ENCODE peak calls at places on chromosomes 2 and 18, in ten cellular contexts. K is CD4-positive, CD25-positive, alpha-beta regulatory T cell; Q is Calu3; R is adipocyte; P is ACHN; I is NCI-H1105 treated with DMSO at 0.1 percent for 48 hours; F is nucleus accumbens; T is fibroblast of mammary gland; H is EH; G is midbrain. S is an unnamed sample.

GRCh38 chr2:207434288-207434687 is 95.5 kb upstream of the CREB1 start:
- DNase-seq in I (no peak), R (no peak), T (no peak), P (no peak), F (no peak), G (no peak), H (no peak), Q (no peak), K (no peak), S (no peak)

GRCh38 chr2:32423536-32423935 is 66.7 kb downstream of the BIRC6 start:
- DNase-seq in K (no peak), F (no peak), R (no peak), G (no peak), H (no peak), T (no peak), P (no peak), Q (no peak), I (no peak), S (no peak)

GRCh38 chr18:78875268-78875997 is 104.2 kb upstream of the SALL3 start:
- DNase-seq in P (peak), T (peak), Q (no peak), H (no peak), R (peak), G (peak), I (no peak), K (no peak), F (peak), S (peak)

GRCh38 chr2:213764849-213765248 is 480.6 kb downstream of the SPAG16 start:
- DNase-seq in P (no peak), K (no peak), H (peak), T (no peak), R (no peak), G (no peak), Q (no peak), I (no peak), F (no peak), S (no peak)

GRCh38 chr2:121286506-121286905 is 1.5 kb upstream of the TFCP2L1 start:
- DNase-seq in P (no peak), Q (no peak), H (no peak), R (no peak), F (no peak), G (no peak), T (no peak), K (no peak), I (no peak), S (no peak)

GRCh38 chr2:118974103-118974911 is 32.3 kb downstream of the MARCO start:
- DNase-seq in T (peak), R (peak), Q (no peak), K (no peak), G (no peak), P (no peak), H (peak), F (no peak), I (no peak), S (no peak)

GRCh38 chr18:46676162-46676830 is 19.3 kb upstream of the LOXHD1 start:
- DNase-seq in F (no peak), K (no peak), Q (no peak), H (peak), R (peak), T (peak), G (no peak), P (peak), I (no peak), S (no peak)

GRCh38 chr2:233350708-233351107 is 3.6 kb upstream of the DGKD start:
- DNase-seq in H (peak), T (peak), F (peak), P (peak), R (peak), K (no peak), G (no peak), Q (peak), I (peak), S (no peak)

GRCh38 chr2:128288781-128289180 is 29.9 kb downstream of the HS6ST1 start:
- DNase-seq in P (no peak), G (no peak), F (no peak), R (no peak), I (no peak), Q (no peak), K (no peak), H (no peak), T (no peak), S (no peak)

GRCh38 chr2:27049422-27050280 is 1.8 kb upstream of the AGBL5 start:
- DNase-seq in H (no peak), G (peak), R (no peak), T (no peak), P (no peak), I (no peak), F (no peak), Q (no peak), K (peak), S (no peak)

GRCh38 chr18:23803755-23804154 is 114.5 kb downstream of the LAMA3 start:
- DNase-seq in R (no peak), P (no peak), K (no peak), I (no peak), Q (no peak), G (no peak), F (no peak), H (no peak), T (no peak), S (no peak)

GRCh38 chr2:45439788-45440773 is 171.0 kb downstream of the SRBD1 start:
- DNase-seq in I (no peak), H (peak), T (peak), G (no peak), F (no peak), K (no peak), P (peak), R (peak), Q (no peak), S (no peak)

GRCh38 chr2:188969236-188970032 is 4.7 kb upstream of the COL3A1 start:
- DNase-seq in K (no peak), T (peak), Q (no peak), I (no peak), G (no peak), H (peak), R (peak), F (no peak), P (no peak), S (no peak)

GRCh38 chr18:76494541-76495403 is at the start of gene ZNF516:
- DNase-seq in I (peak), Q (no peak), R (peak), P (peak), T (no peak), K (no peak), G (no peak), F (no peak), H (peak), S (no peak)